ENCODE peak calls at places on chromosomes 2 and 18, in eight cellular contexts. X is uterus, R is endodermal cell, U is MM.1S, A is GM23248, F is tibial nerve, E is aorta, T is neural progenitor cell. W is an unnamed sample.

GRCh38 chr2:129766159-129766485 is 213.3 kb upstream of the RAB6C start:
- DNase-seq in A (no peak), R (no peak), T (no peak), F (no peak), U (no peak), X (no peak), E (no peak), W (no peak)

GRCh38 chr2:159108178-159108893 is 139.9 kb downstream of the TANC1 start:
- DNase-seq in R (peak; percentile 44), F (no peak), E (no peak), T (no peak), U (no peak), A (no peak), X (no peak), W (no peak)

GRCh38 chr2:10798783-10799182 is 13.8 kb downstream of the PDIA6 start:
- DNase-seq in A (no peak), F (no peak), T (peak; percentile 41), R (peak; percentile 83), E (no peak), U (no peak), X (no peak), W (no peak)

GRCh38 chr2:168596881-168597280 is 140.8 kb downstream of the CERS6 start:
- DNase-seq in F (no peak), T (no peak), A (peak; percentile 16), U (no peak), X (no peak), E (no peak), R (no peak), W (no peak)

GRCh38 chr18:79795446-79795845 is 2.3 kb upstream of the KCNG2 start:
- DNase-seq in A (no peak), E (peak; percentile 54), X (no peak), T (no peak), F (no peak), U (no peak), R (no peak), W (no peak)

GRCh38 chr18:37537868-37538525 is 27.6 kb downstream of the CELF4 start:
- DNase-seq in U (peak; percentile 36), X (peak; percentile 25), A (peak; percentile 83), T (peak; percentile 86), R (peak; percentile 97), F (peak; percentile 62), E (peak; percentile 92), W (peak; percentile 68)

GRCh38 chr2:157792345-157793052 is 83.6 kb downstream of the ACVR1 start:
- DNase-seq in X (no peak), F (no peak), R (no peak), A (peak; percentile 91), T (no peak), E (no peak), U (no peak), W (no peak)

GRCh38 chr2:35548171-35548570 is 807.4 kb upstream of the CRIM1 start:
- DNase-seq in U (no peak), T (no peak), A (peak; percentile 20), X (no peak), F (no peak), E (no peak), R (no peak), W (no peak)

GRCh38 chr2:62224976-62225375 is 29.1 kb downstream of the B3GNT2 start:
- DNase-seq in E (no peak), A (no peak), T (no peak), F (no peak), R (no peak), X (no peak), U (no peak), W (no peak)

GRCh38 chr2:48734576-48735303 is 20.8 kb downstream of the LHCGR start:
- DNase-seq in U (no peak), E (no peak), X (no peak), F (peak; percentile 34), R (no peak), T (no peak), A (peak; percentile 67), W (no peak)

GRCh38 chr2:216516730-216517350 is 18.2 kb downstream of the RPL37A start:
- DNase-seq in R (no peak), A (peak; percentile 73), F (no peak), T (peak; percentile 44), X (no peak), E (no peak), U (peak; percentile 20), W (no peak)

GRCh38 chr2:72985136-72985535 is 67.8 kb downstream of the EMX1 start:
- DNase-seq in R (no peak), U (no peak), A (no peak), X (no peak), F (no peak), T (no peak), E (peak; percentile 22), W (no peak)

GRCh38 chr2:217943379-217944321 is 59.1 kb downstream of the TNS1 start:
- DNase-seq in X (peak; percentile 85), F (peak; percentile 65), A (peak; percentile 85), T (peak; percentile 85), E (peak; percentile 94), R (peak; percentile 96), U (no peak), W (peak; percentile 95)

GRCh38 chr2:240810199-240810598 is 9.8 kb downstream of the KIF1A start:
- DNase-seq in F (no peak), T (no peak), X (no peak), R (no peak), E (no peak), U (no peak), A (no peak), W (no peak)

GRCh38 chr2:71082402-71083252 is 14.2 kb downstream of the NAGK start:
- DNase-seq in T (no peak), A (no peak), R (no peak), F (no peak), E (no peak), X (no peak), U (no peak), W (no peak)

GRCh38 chr18:49865401-49865800 is 52.1 kb upstream of the ACAA2 start:
- DNase-seq in T (no peak), A (peak; percentile 19), X (no peak), U (peak; percentile 79), F (no peak), R (no peak), E (no peak), W (no peak)

GRCh38 chr2:58834404-58834803 is 593.3 kb upstream of the FANCL start:
- DNase-seq in R (peak; percentile 87), T (peak; percentile 74), X (no peak), U (peak; percentile 27), F (no peak), A (peak; percentile 38), E (no peak), W (no peak)

GRCh38 chr2:192559541-192560126 is 364.9 kb upstream of the TMEFF2 start:
- DNase-seq in E (no peak), A (no peak), R (no peak), U (no peak), T (no peak), F (no peak), X (no peak), W (no peak)

GRCh38 chr2:42289222-42289621 is 71.8 kb downstream of the COX7A2L start:
- DNase-seq in E (no peak), A (no peak), X (no peak), F (no peak), T (no peak), U (no peak), R (no peak), W (no peak)

GRCh38 chr2:42286268-42286946 is 74.6 kb downstream of the COX7A2L start:
- DNase-seq in X (no peak), R (no peak), A (peak; percentile 8), T (no peak), F (no peak), E (no peak), U (no peak), W (no peak)

GRCh38 chr2:42293019-42293418 is 68.0 kb downstream of the COX7A2L start:
- DNase-seq in F (no peak), U (no peak), A (no peak), T (no peak), X (no peak), E (no peak), R (no peak), W (no peak)

GRCh38 chr2:42288811-42289210 is 72.2 kb downstream of the COX7A2L start:
- DNase-seq in E (no peak), A (no peak), R (no peak), F (no peak), X (no peak), T (no peak), U (no peak), W (no peak)

DNA sequence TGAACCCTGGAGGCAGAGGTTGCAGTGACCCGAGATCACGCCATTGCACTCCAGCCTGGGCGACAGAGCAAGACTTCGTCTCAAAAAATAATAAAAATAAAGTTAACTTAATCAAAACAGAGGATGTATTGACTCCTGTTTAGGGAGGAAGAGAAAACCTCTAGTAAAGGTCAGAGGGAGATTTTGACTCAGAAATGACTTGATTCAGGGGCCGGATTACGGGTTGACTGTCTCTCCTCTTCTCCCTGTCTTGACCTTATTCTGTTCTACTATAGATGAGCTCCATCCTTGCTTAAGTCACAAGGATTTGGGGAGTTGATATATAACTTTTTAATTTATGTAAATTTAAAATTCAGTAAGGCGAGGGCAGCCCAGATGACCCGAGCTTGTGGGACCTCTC is 71.0 kb downstream of the COX7A2L start:
- DNase-seq in U (no peak), F (no peak), E (no peak), R (no peak), T (no peak), X (no peak), A (no peak), W (no peak)
- H3K4me1 ChIP-seq in U (peaks cover under 1% of the 10 kb centered on the region), F (no peaks in the 10 kb centered on the region), E (no peaks in the 10 kb centered on the region), R (no peaks in the 10 kb centered on the region), T (no peaks in the 10 kb centered on the region), X (no peaks in the 10 kb centered on the region), A (peaks cover 3% of the 10 kb centered on the region), W (no peaks in the 10 kb centered on the region)

GRCh38 chr2:230713331-230714121 is 884 bp downstream of the CAB39 start:
- DNase-seq in E (peak; percentile 82), U (peak; percentile 46), A (peak; percentile 69), T (peak; percentile 68), X (peak; percentile 18), F (no peak), R (peak; percentile 80), W (peak; percentile 27)
- H3K4me1 ChIP-seq in E (peaks cover 2% of the 10 kb centered on the region), U (peaks cover 11% of the 10 kb centered on the region), A (peaks cover 21% of the 10 kb centered on the region), T (peaks cover 21% of the 10 kb centered on the region), X (peaks cover 5% of the 10 kb centered on the region), F (peaks cover 33% of the 10 kb centered on the region), R (peaks cover 11% of the 10 kb centered on the region), W (peaks cover 42% of the 10 kb centered on the region)

GRCh38 chr2:238286095-238286494 is 2.3 kb downstream of the PER2 start:
- DNase-seq in F (no peak), A (no peak), R (no peak), E (no peak), U (no peak), X (no peak), T (no peak), W (no peak)
- H3K4me1 ChIP-seq in F (peaks cover 23% of the 10 kb centered on the region), A (peaks cover 23% of the 10 kb centered on the region), R (peaks cover 36% of the 10 kb centered on the region), E (no peaks in the 10 kb centered on the region), U (peaks cover 8% of the 10 kb centered on the region), X (peaks cover 13% of the 10 kb centered on the region), T (peaks cover 26% of the 10 kb centered on the region), W (peaks cover 42% of the 10 kb centered on the region)

DNA sequence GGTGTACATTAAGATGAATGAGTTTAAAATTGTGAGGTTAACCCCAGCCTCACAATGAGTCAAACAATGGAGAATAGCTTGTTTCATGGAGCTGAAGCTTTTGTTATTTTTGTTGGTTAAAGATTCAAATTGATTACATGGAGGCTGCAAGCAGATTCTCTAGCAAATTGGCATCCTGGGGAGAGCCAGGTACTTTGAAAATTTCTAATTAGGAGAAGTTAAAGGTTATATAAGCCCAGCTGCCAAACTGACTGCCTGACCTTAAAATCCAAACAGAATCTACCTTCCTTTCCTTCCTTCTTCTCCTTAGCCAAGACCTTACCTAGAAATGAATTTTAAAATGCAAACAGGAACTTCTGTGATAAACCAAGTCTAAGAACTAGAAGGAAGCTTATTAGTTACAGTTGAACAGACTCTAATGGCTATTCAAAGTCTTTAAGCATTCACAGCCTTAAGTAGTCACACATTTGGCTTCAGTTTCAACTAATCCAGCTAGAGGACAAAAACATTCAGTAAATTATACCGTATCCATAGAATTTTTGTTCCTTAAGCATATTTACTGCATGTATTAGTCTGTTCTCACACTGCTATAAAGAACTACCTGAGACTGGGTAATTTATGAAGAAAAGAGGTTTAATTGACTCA is 31.5 kb upstream of the PGAP1 start:
- DNase-seq in X (no peak), T (peak; percentile 75), U (no peak), F (no peak), R (no peak), E (no peak), A (no peak), W (no peak)
- H3K4me1 ChIP-seq in X (no peaks in the 10 kb centered on the region), T (peaks cover 57% of the 10 kb centered on the region), U (peaks cover 12% of the 10 kb centered on the region), F (no peaks in the 10 kb centered on the region), R (peaks cover 9% of the 10 kb centered on the region), E (no peaks in the 10 kb centered on the region), A (no peaks in the 10 kb centered on the region), W (no peaks in the 10 kb centered on the region)

W was measured in tibial artery.